ENCODE peak calls at places on chromosomes 6 and 20, in nine cellular contexts. V is H9, N is cardiac fibroblast, L is GM23338, Z is AG09319, I is progenitor cell of endocrine pancreas, G is left ventricle myocardium inferior, R is natural killer cell, Y is choroid plexus epithelial cell. D is an unnamed sample.

GRCh38 chr6:47478233-47479155 is 905 bp downstream of the CD2AP start:
- DNase-seq in V (no peak), N (peak; percentile 42), L (peak; percentile 63), Z (no peak), I (no peak), G (peak; percentile 17), R (no peak), Y (peak; percentile 38), D (no peak)

GRCh38 chr20:36917943-36918342 is 33.6 kb downstream of the SAMHD1 start:
- DNase-seq in V (no peak), N (peak; percentile 5), L (no peak), Z (no peak), I (no peak), G (no peak), R (no peak), Y (no peak), D (no peak)

GRCh38 chr20:37453836-37454235 is 67.2 kb upstream of the NNAT start:
- DNase-seq in V (no peak), N (no peak), L (no peak), Z (no peak), I (no peak), G (no peak), R (no peak), Y (no peak), D (no peak)

GRCh38 chr6:104959453-104959858 is 2.5 kb downstream of the LIN28B start:
- DNase-seq in V (no peak), N (no peak), L (no peak), Z (no peak), I (no peak), G (no peak), R (no peak), Y (no peak), D (no peak)

GRCh38 chr6:53115741-53116140 is 32.9 kb downstream of the GCM1 start:
- DNase-seq in V (no peak), N (no peak), L (no peak), Z (no peak), I (no peak), G (no peak), R (no peak), Y (no peak), D (no peak)

GRCh38 chr20:44382641-44383040 is 27.1 kb downstream of the HNF4A start:
- DNase-seq in V (no peak), N (no peak), L (no peak), Z (no peak), I (no peak), G (no peak), R (no peak), Y (no peak), D (no peak)

GRCh38 chr6:31400467-31401289 is 2.7 kb upstream of the MICA start:
- DNase-seq in V (peak; percentile 68), N (peak; percentile 67), L (peak; percentile 84), Z (peak; percentile 7), I (no peak), G (peak; percentile 86), R (peak; percentile 58), Y (peak; percentile 48), D (no peak)

GRCh38 chr6:79713701-79714322 is 82.7 kb downstream of the SH3BGRL2 start:
- DNase-seq in V (peak; percentile 41), N (peak; percentile 66), L (peak; percentile 78), Z (no peak), I (peak; percentile 45), G (peak; percentile 16), R (no peak), Y (peak; percentile 72), D (no peak)

GRCh38 chr20:346033-346639 is 775 bp upstream of the NRSN2 start:
- DNase-seq in V (no peak), N (no peak), L (no peak), Z (no peak), I (no peak), G (no peak), R (no peak), Y (no peak), D (no peak)

GRCh38 chr20:25011831-25012241 is 19.3 kb upstream of the APMAP start:
- DNase-seq in V (no peak), N (no peak), L (no peak), Z (no peak), I (no peak), G (no peak), R (no peak), Y (no peak), D (no peak)

GRCh38 chr6:118930680-118931079 is 4.3 kb downstream of the MCM9 start:
- DNase-seq in V (no peak), N (no peak), L (no peak), Z (no peak), I (no peak), G (no peak), R (no peak), Y (no peak), D (no peak)

GRCh38 chr6:15400572-15401004 is 154.7 kb downstream of the JARID2 start:
- DNase-seq in V (no peak), N (peak; percentile 35), L (peak; percentile 64), Z (no peak), I (peak; percentile 15), G (peak; percentile 78), R (no peak), Y (peak; percentile 66), D (peak; percentile 80)

GRCh38 chr6:51753635-51754034 is 333.8 kb downstream of the PKHD1 start:
- DNase-seq in V (peak; percentile 76), N (no peak), L (peak; percentile 73), Z (no peak), I (peak; percentile 16), G (peak; percentile 18), R (no peak), Y (no peak), D (no peak)

GRCh38 chr20:35446356-35447078 is 8.5 kb upstream of the GDF5 start:
- DNase-seq in V (no peak), N (no peak), L (peak; percentile 47), Z (no peak), I (no peak), G (no peak), R (no peak), Y (no peak), D (no peak)

GRCh38 chr6:141552463-141552862 is 580.3 kb upstream of the GJE1 start:
- DNase-seq in V (no peak), N (peak; percentile 97), L (no peak), Z (no peak), I (no peak), G (no peak), R (no peak), Y (peak; percentile 98), D (no peak)

GRCh38 chr20:2093200-2093781 is 8.3 kb upstream of the STK35 start:
- DNase-seq in V (peak; percentile 59), N (no peak), L (peak; percentile 80), Z (no peak), I (peak; percentile 19), G (no peak), R (no peak), Y (no peak), D (no peak)

GRCh38 chr6:37731888-37732287 is 34.2 kb upstream of the MDGA1 start:
- DNase-seq in V (peak; percentile 50), N (no peak), L (no peak), Z (no peak), I (no peak), G (no peak), R (no peak), Y (no peak), D (no peak)

GRCh38 chr20:3094848-3095629 is 10.5 kb upstream of the AVP start:
- DNase-seq in V (no peak), N (no peak), L (no peak), Z (no peak), I (no peak), G (no peak), R (no peak), Y (no peak), D (no peak)

DNA sequence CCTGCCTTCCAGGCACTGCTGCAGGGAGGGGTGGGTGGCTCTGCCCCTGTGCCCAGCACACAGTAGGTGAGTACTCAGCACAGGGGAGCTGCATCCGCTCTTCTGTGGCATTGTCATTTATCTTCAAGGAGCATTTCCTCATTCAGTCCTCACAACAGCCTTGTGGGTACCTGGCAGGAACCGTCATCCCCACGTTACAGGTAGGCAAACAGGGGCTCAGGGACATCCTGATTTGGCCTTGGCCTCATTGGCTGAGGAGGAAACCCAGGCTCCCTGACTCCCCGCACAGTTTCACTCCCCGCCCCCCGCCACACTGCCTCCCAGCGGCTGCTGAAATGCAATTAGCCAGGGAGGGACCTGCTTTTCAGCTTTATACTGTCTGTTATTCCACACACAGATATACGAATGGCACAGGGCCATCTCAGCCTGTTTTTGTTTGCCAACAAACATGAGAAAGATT is 24.3 kb upstream of the PNPLA1 start:
- DNase-seq in V (peak; percentile 85), N (no peak), L (peak; percentile 77), Z (no peak), I (no peak), G (no peak), R (no peak), Y (no peak), D (no peak)
- TF ChIP-seq CTCF in V (peak; percentile 60), N (no peak), L (peak; percentile 69), Z (no peak), I (no peak), G (no peak), R (no peak), Y (peak; percentile 32), D (no peak)

DNA sequence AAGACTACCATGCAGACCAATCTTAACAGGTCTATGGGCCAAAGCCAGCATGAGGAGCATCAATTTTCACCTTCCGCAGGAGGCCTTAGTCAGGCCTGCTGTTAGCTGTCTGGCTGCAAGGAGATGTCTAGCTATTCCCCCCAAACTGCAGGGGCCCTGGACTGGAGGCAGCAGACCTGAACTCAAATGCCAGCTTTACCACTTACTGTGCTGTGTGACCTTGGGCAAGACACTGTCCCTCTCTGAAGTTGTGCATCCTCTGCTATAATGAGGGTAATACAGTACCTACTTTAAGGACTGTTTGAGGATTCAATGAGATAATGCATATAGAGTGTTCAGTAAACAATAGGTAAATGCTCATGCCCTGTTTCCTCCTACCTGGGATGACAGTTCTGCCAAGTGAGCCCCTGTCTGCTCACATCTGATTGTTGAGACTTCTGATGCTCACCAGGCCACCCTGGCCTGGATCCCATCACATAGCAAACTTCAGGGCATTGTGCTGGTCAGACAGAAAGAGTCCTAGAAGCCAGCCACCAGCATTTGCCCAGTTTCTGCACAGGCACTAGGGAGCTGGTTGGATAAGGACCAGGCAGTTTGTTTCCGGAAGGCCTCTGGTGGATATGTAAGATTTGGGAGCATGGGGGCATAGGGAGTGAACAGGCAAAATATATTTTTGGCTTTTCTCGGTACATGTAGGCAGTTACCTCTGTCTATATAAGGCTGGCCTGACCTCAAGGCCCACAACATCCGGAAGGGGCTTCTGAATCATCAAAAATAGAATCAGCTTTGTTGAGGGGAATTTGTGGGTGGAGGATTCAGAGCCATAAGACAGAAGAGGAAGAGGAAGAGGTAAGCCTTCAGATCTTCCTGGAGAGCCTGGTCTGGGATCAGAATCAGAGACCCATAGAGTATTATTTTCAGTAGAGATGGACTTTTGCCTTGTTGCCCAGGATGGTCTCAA is 2.3 kb upstream of the OCSTAMP start:
- DNase-seq in V (no peak), N (no peak), L (no peak), Z (no peak), I (no peak), G (no peak), R (no peak), Y (no peak), D (no peak)
- TF ChIP-seq CTCF in V (no peak), N (no peak), L (no peak), Z (no peak), I (no peak), G (no peak), R (no peak), Y (no peak), D (no peak)

GRCh38 chr20:33490023-33490933 is at the start of gene CBFA2T2:
- DNase-seq in V (no peak), N (peak; percentile 64), L (no peak), Z (peak; percentile 19), I (no peak), G (peak; percentile 68), R (no peak), Y (peak; percentile 70), D (no peak)
- TF ChIP-seq CTCF in V (no peak), N (no peak), L (no peak), Z (no peak), I (peak; percentile 12), G (no peak), R (no peak), Y (no peak), D (no peak)

GRCh38 chr20:59515906-59516209 is 88.5 kb upstream of the PHACTR3 start:
- DNase-seq in V (no peak), N (no peak), L (no peak), Z (no peak), I (no peak), G (no peak), R (no peak), Y (no peak), D (no peak)
- TF ChIP-seq CTCF in V (no peak), N (no peak), L (no peak), Z (no peak), I (no peak), G (no peak), R (no peak), Y (no peak), D (no peak)